ENCODE peak calls at places on chromosomes 6 and 20, in ten cellular contexts. One of them, this sample, is unnamed. For H3K4me1, the result is how much of the 10 kb centered on the place peaks cover.

GRCh38 chr20:53942121-53942816 is 128.1 kb downstream of the BCAS1 start:
- DNase-seq in mesendoderm: peak
- DNase-seq in Peyer's patch: no peak
- DNase-seq in psoas muscle: no peak
- DNase-seq in uterus: no peak
- DNase-seq in cardiac muscle cell: no peak
- DNase-seq in thoracic aorta: no peak
- DNase-seq in colonic mucosa: no peak
- DNase-seq in stomach: no peak
- DNase-seq in Panc1: no peak
- DNase-seq in this sample: no peak

GRCh38 chr20:17849901-17850673 is 118.5 kb downstream of the SNX5 start:
- DNase-seq in mesendoderm: no peak
- DNase-seq in Peyer's patch: no peak
- DNase-seq in psoas muscle: peak
- DNase-seq in uterus: peak
- DNase-seq in cardiac muscle cell: peak
- DNase-seq in thoracic aorta: peak
- DNase-seq in colonic mucosa: no peak
- DNase-seq in stomach: peak
- DNase-seq in Panc1: no peak
- DNase-seq in this sample: peak

GRCh38 chr6:49651239-49651638 is 14.6 kb upstream of the RHAG start:
- DNase-seq in mesendoderm: no peak
- DNase-seq in Peyer's patch: no peak
- DNase-seq in psoas muscle: no peak
- DNase-seq in uterus: no peak
- DNase-seq in cardiac muscle cell: no peak
- DNase-seq in thoracic aorta: no peak
- DNase-seq in colonic mucosa: no peak
- DNase-seq in stomach: no peak
- DNase-seq in Panc1: no peak
- DNase-seq in this sample: no peak

GRCh38 chr6:87066449-87067288 is 28.2 kb downstream of the CGA start:
- DNase-seq in mesendoderm: peak
- DNase-seq in Peyer's patch: no peak
- DNase-seq in psoas muscle: no peak
- DNase-seq in uterus: peak
- DNase-seq in cardiac muscle cell: peak
- DNase-seq in thoracic aorta: no peak
- DNase-seq in colonic mucosa: peak
- DNase-seq in stomach: peak
- DNase-seq in Panc1: peak
- DNase-seq in this sample: no peak

GRCh38 chr6:41527721-41528408 is 18.3 kb upstream of the FOXP4 start:
- DNase-seq in mesendoderm: peak
- DNase-seq in Peyer's patch: no peak
- DNase-seq in psoas muscle: no peak
- DNase-seq in uterus: no peak
- DNase-seq in cardiac muscle cell: peak
- DNase-seq in thoracic aorta: no peak
- DNase-seq in colonic mucosa: peak
- DNase-seq in stomach: peak
- DNase-seq in Panc1: no peak
- DNase-seq in this sample: no peak

GRCh38 chr20:63696311-63696627 is 183 bp upstream of the TNFRSF6B start:
- DNase-seq in mesendoderm: peak
- DNase-seq in Peyer's patch: peak
- DNase-seq in psoas muscle: no peak
- DNase-seq in uterus: no peak
- DNase-seq in cardiac muscle cell: peak
- DNase-seq in thoracic aorta: no peak
- DNase-seq in colonic mucosa: peak
- DNase-seq in stomach: no peak
- DNase-seq in Panc1: no peak
- DNase-seq in this sample: peak

GRCh38 chr6:139824864-139825263 is 450.4 kb upstream of the CITED2 start:
- DNase-seq in mesendoderm: no peak
- DNase-seq in Peyer's patch: no peak
- DNase-seq in psoas muscle: no peak
- DNase-seq in uterus: no peak
- DNase-seq in cardiac muscle cell: no peak
- DNase-seq in thoracic aorta: no peak
- DNase-seq in colonic mucosa: no peak
- DNase-seq in stomach: no peak
- DNase-seq in Panc1: no peak
- DNase-seq in this sample: no peak

GRCh38 chr6:129502261-129502660 is 207.7 kb downstream of the ARHGAP18 start:
- DNase-seq in mesendoderm: no peak
- DNase-seq in Peyer's patch: no peak
- DNase-seq in psoas muscle: no peak
- DNase-seq in uterus: no peak
- DNase-seq in cardiac muscle cell: no peak
- DNase-seq in thoracic aorta: no peak
- DNase-seq in colonic mucosa: no peak
- DNase-seq in stomach: no peak
- DNase-seq in Panc1: no peak
- DNase-seq in this sample: no peak

GRCh38 chr20:63968928-63969760 is 586 bp downstream of the ZNF512B start:
- DNase-seq in mesendoderm: no peak
- DNase-seq in Peyer's patch: peak
- DNase-seq in psoas muscle: peak
- DNase-seq in uterus: peak
- DNase-seq in cardiac muscle cell: no peak
- DNase-seq in thoracic aorta: no peak
- DNase-seq in colonic mucosa: no peak
- DNase-seq in stomach: peak
- DNase-seq in Panc1: no peak
- DNase-seq in this sample: peak

GRCh38 chr6:43070028-43070632 is 6.0 kb upstream of the PTK7 start:
- DNase-seq in mesendoderm: peak
- DNase-seq in Peyer's patch: no peak
- DNase-seq in psoas muscle: no peak
- DNase-seq in uterus: peak
- DNase-seq in cardiac muscle cell: peak
- DNase-seq in thoracic aorta: no peak
- DNase-seq in colonic mucosa: no peak
- DNase-seq in stomach: no peak
- DNase-seq in Panc1: no peak
- DNase-seq in this sample: no peak

GRCh38 chr6:107941627-107942026 is 16.4 kb downstream of the SEC63 start:
- DNase-seq in mesendoderm: peak
- DNase-seq in Peyer's patch: no peak
- DNase-seq in psoas muscle: no peak
- DNase-seq in uterus: no peak
- DNase-seq in cardiac muscle cell: no peak
- DNase-seq in thoracic aorta: no peak
- DNase-seq in colonic mucosa: no peak
- DNase-seq in stomach: no peak
- DNase-seq in Panc1: no peak
- DNase-seq in this sample: no peak

GRCh38 chr6:10521104-10521808 is at the start of gene GCNT2:
- DNase-seq in mesendoderm: peak
- DNase-seq in Peyer's patch: no peak
- DNase-seq in psoas muscle: no peak
- DNase-seq in uterus: no peak
- DNase-seq in cardiac muscle cell: peak
- DNase-seq in thoracic aorta: no peak
- DNase-seq in colonic mucosa: peak
- DNase-seq in stomach: peak
- DNase-seq in Panc1: peak
- DNase-seq in this sample: no peak

DNA sequence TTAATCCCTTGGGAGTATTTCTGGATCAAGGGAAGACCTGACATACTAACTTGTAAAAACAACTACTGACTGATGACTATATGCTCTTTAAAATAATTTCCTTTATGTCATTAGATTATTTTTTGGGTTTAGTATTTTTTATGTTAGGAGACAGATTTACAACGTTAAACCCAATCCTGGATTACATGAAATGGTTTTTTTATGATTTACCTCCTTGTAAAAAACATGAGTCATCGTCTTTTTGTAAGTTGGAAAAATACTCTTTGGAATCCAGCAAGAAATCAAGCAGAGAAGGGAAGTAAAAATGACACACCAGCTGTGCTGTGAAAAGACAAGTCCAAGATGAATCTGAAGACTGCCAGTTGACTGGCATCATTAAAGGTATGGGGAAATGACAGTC is 6.7 kb downstream of the STK4 start:
- DNase-seq in mesendoderm: no peak
- DNase-seq in Peyer's patch: no peak
- DNase-seq in psoas muscle: no peak
- DNase-seq in uterus: no peak
- DNase-seq in cardiac muscle cell: no peak
- DNase-seq in thoracic aorta: no peak
- DNase-seq in colonic mucosa: no peak
- DNase-seq in stomach: no peak
- DNase-seq in Panc1: no peak
- DNase-seq in this sample: no peak
- H3K4me1 ChIP-seq in mesendoderm: under half
- H3K4me1 ChIP-seq in Peyer's patch: under half
- H3K4me1 ChIP-seq in psoas muscle: under half
- H3K4me1 ChIP-seq in uterus: under half
- H3K4me1 ChIP-seq in cardiac muscle cell: under half
- H3K4me1 ChIP-seq in thoracic aorta: under half
- H3K4me1 ChIP-seq in colonic mucosa: under half
- H3K4me1 ChIP-seq in stomach: under half
- H3K4me1 ChIP-seq in Panc1: under half
- H3K4me1 ChIP-seq in this sample: under half

GRCh38 chr6:36204068-36204753 is 7.7 kb downstream of the BRPF3 start:
- DNase-seq in mesendoderm: no peak
- DNase-seq in Peyer's patch: no peak
- DNase-seq in psoas muscle: no peak
- DNase-seq in uterus: no peak
- DNase-seq in cardiac muscle cell: no peak
- DNase-seq in thoracic aorta: no peak
- DNase-seq in colonic mucosa: no peak
- DNase-seq in stomach: no peak
- DNase-seq in Panc1: no peak
- DNase-seq in this sample: no peak

GRCh38 chr6:36200998-36201596 is 4.6 kb downstream of the BRPF3 start:
- DNase-seq in mesendoderm: no peak
- DNase-seq in Peyer's patch: no peak
- DNase-seq in psoas muscle: no peak
- DNase-seq in uterus: no peak
- DNase-seq in cardiac muscle cell: no peak
- DNase-seq in thoracic aorta: no peak
- DNase-seq in colonic mucosa: no peak
- DNase-seq in stomach: no peak
- DNase-seq in Panc1: no peak
- DNase-seq in this sample: no peak

GRCh38 chr6:36200154-36200891 is 3.8 kb downstream of the BRPF3 start:
- DNase-seq in mesendoderm: no peak
- DNase-seq in Peyer's patch: no peak
- DNase-seq in psoas muscle: no peak
- DNase-seq in uterus: no peak
- DNase-seq in cardiac muscle cell: no peak
- DNase-seq in thoracic aorta: no peak
- DNase-seq in colonic mucosa: no peak
- DNase-seq in stomach: no peak
- DNase-seq in Panc1: no peak
- DNase-seq in this sample: no peak

GRCh38 chr6:36201612-36202011 is 5.1 kb downstream of the BRPF3 start:
- DNase-seq in mesendoderm: no peak
- DNase-seq in Peyer's patch: no peak
- DNase-seq in psoas muscle: no peak
- DNase-seq in uterus: no peak
- DNase-seq in cardiac muscle cell: no peak
- DNase-seq in thoracic aorta: no peak
- DNase-seq in colonic mucosa: no peak
- DNase-seq in stomach: no peak
- DNase-seq in Panc1: no peak
- DNase-seq in this sample: no peak

GRCh38 chr6:36202101-36202500 is 5.6 kb downstream of the BRPF3 start:
- DNase-seq in mesendoderm: no peak
- DNase-seq in Peyer's patch: no peak
- DNase-seq in psoas muscle: no peak
- DNase-seq in uterus: no peak
- DNase-seq in cardiac muscle cell: no peak
- DNase-seq in thoracic aorta: no peak
- DNase-seq in colonic mucosa: no peak
- DNase-seq in stomach: no peak
- DNase-seq in Panc1: no peak
- DNase-seq in this sample: no peak
- H3K4me1 ChIP-seq in mesendoderm: under half
- H3K4me1 ChIP-seq in Peyer's patch: under half
- H3K4me1 ChIP-seq in psoas muscle: under half
- H3K4me1 ChIP-seq in uterus: under half
- H3K4me1 ChIP-seq in cardiac muscle cell: under half
- H3K4me1 ChIP-seq in thoracic aorta: under half
- H3K4me1 ChIP-seq in colonic mucosa: under half
- H3K4me1 ChIP-seq in stomach: under half
- H3K4me1 ChIP-seq in Panc1: under half
- H3K4me1 ChIP-seq in this sample: under half

GRCh38 chr6:143325379-143326140 is 124.9 kb downstream of the ADAT2 start:
- DNase-seq in mesendoderm: no peak
- DNase-seq in Peyer's patch: no peak
- DNase-seq in psoas muscle: no peak
- DNase-seq in uterus: no peak
- DNase-seq in cardiac muscle cell: peak
- DNase-seq in thoracic aorta: no peak
- DNase-seq in colonic mucosa: no peak
- DNase-seq in stomach: no peak
- DNase-seq in Panc1: no peak
- DNase-seq in this sample: no peak
- H3K4me1 ChIP-seq in mesendoderm: under half
- H3K4me1 ChIP-seq in Peyer's patch: under half
- H3K4me1 ChIP-seq in psoas muscle: under half
- H3K4me1 ChIP-seq in uterus: under half
- H3K4me1 ChIP-seq in cardiac muscle cell: under half
- H3K4me1 ChIP-seq in thoracic aorta: under half
- H3K4me1 ChIP-seq in colonic mucosa: under half
- H3K4me1 ChIP-seq in stomach: under half
- H3K4me1 ChIP-seq in Panc1: under half
- H3K4me1 ChIP-seq in this sample: under half

DNA sequence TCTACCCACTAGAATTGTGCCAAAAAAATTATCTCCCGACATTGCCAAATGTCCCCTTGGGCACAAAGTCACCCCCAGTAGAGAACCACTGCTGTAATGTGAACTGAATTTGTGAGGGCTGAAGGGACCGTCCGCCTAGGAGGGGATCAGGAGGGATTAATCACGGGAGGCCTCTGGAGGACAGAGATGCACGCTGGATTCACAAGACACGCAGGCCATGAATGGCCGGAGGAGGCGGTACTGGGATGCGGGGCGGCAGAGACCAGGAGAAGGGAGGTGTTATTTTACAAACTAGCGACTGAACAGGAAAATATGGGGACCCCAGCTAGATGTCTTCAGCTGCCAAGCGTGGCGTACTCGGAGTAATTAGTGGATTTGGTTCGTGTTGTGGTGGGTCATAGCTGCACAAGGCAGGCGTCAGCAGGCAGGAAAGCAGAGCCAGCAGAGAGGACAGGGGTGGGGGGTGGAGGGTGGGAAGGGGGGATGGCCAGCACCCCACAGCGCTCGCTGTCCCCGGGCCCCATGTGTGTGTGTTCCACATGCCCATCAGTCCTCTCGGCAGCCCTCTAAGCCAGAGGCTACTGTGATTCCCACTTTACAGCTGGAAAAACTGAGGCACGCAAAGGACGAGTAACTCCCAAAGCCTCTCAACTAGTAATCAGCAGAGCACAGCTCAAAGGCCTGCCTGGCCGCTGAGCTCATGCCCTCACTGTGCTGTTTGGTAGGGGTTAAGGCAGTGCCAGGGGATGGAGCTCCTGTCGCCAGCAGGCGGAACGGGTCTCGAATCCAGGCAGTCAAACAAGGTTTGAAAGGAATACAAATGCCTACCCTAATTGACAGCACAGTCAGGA is 175.0 kb downstream of the ZDHHC14 start:
- DNase-seq in mesendoderm: no peak
- DNase-seq in Peyer's patch: no peak
- DNase-seq in psoas muscle: no peak
- DNase-seq in uterus: no peak
- DNase-seq in cardiac muscle cell: no peak
- DNase-seq in thoracic aorta: no peak
- DNase-seq in colonic mucosa: peak
- DNase-seq in stomach: no peak
- DNase-seq in Panc1: no peak
- DNase-seq in this sample: no peak
- H3K4me1 ChIP-seq in mesendoderm: under half
- H3K4me1 ChIP-seq in Peyer's patch: under half
- H3K4me1 ChIP-seq in psoas muscle: under half
- H3K4me1 ChIP-seq in uterus: under half
- H3K4me1 ChIP-seq in cardiac muscle cell: under half
- H3K4me1 ChIP-seq in thoracic aorta: under half
- H3K4me1 ChIP-seq in colonic mucosa: under half
- H3K4me1 ChIP-seq in stomach: under half
- H3K4me1 ChIP-seq in Panc1: under half
- H3K4me1 ChIP-seq in this sample: under half

This sample was measured in upper lobe of right lung.